ENCODE peak calls at places on chromosomes 1 and 21, in eight cellular contexts. O, L, H, E, F, K, Y and W are unnamed samples.

GRCh38 chr1:170225735-170226524 is 80.2 kb downstream of the NTMT2 start:
- DNase-seq in E (no peak), Y (no peak), H (no peak), L (no peak), K (no peak), O (no peak), F (no peak), W (no peak)

GRCh38 chr21:29860346-29860745 is 79.5 kb downstream of the GRIK1 start:
- DNase-seq in F (no peak), K (no peak), H (no peak), L (no peak), E (no peak), Y (no peak), O (no peak), W (no peak)

GRCh38 chr1:159162511-159163265 is 8.7 kb upstream of the CADM3 start:
- DNase-seq in H (no peak), O (no peak), L (no peak), F (no peak), E (no peak), K (no peak), Y (no peak), W (no peak)

GRCh38 chr21:28714795-28715464 is 277.7 kb downstream of the LTN1 start:
- DNase-seq in L (no peak), E (no peak), O (no peak), Y (no peak), F (no peak), H (no peak), K (no peak), W (no peak)

GRCh38 chr21:45074818-45075605 is 632 bp downstream of the ADARB1 start:
- DNase-seq in H (no peak), O (no peak), K (no peak), E (peak; percentile 31), Y (peak; percentile 43), L (no peak), F (no peak), W (no peak)

GRCh38 chr21:45029968-45030636 is 44.3 kb upstream of the ADARB1 start:
- DNase-seq in O (no peak), E (no peak), L (no peak), K (no peak), H (no peak), F (no peak), Y (no peak), W (no peak)

GRCh38 chr1:245961137-245961540 is 545.9 kb downstream of the SMYD3 start:
- DNase-seq in O (no peak), K (no peak), L (no peak), E (no peak), H (no peak), Y (no peak), F (no peak), W (no peak)

GRCh38 chr1:14217384-14217783 is 381.1 kb upstream of the KAZN start:
- DNase-seq in O (no peak), E (no peak), H (no peak), L (no peak), K (no peak), F (no peak), Y (no peak), W (no peak)

GRCh38 chr1:162319510-162320160 is 57.0 kb downstream of the SPATA46 start:
- DNase-seq in E (no peak), O (peak; percentile 14), Y (no peak), H (no peak), K (peak; percentile 51), F (no peak), L (no peak), W (no peak)

GRCh38 chr1:202711949-202712635 is 1.8 kb upstream of the SYT2 start:
- DNase-seq in F (no peak), L (no peak), E (no peak), O (no peak), H (no peak), K (no peak), Y (no peak), W (no peak)

GRCh38 chr21:32698971-32699693 is 28.7 kb downstream of the SYNJ1 start:
- DNase-seq in K (peak; percentile 19), E (no peak), Y (no peak), O (no peak), F (no peak), H (no peak), L (no peak), W (no peak)

GRCh38 chr1:197224160-197224559 is 43.9 kb upstream of the CRB1 start:
- DNase-seq in L (no peak), H (no peak), F (no peak), K (no peak), Y (no peak), O (no peak), E (peak; percentile 29), W (no peak)

GRCh38 chr1:231192620-231193163 is 30.8 kb downstream of the TRIM67 start:
- DNase-seq in E (peak; percentile 67), H (no peak), Y (no peak), F (no peak), L (peak; percentile 66), K (peak; percentile 28), O (peak; percentile 85), W (no peak)

GRCh38 chr21:35838350-35838749 is 222.0 kb downstream of the SETD4 start:
- DNase-seq in L (no peak), F (no peak), K (no peak), H (no peak), E (no peak), Y (no peak), O (no peak), W (no peak)

GRCh38 chr1:99465176-99465900 is 180.6 kb upstream of the PALMD start:
- DNase-seq in K (peak; percentile 78), E (no peak), L (no peak), H (no peak), Y (no peak), O (no peak), F (no peak), W (no peak)

GRCh38 chr1:161258439-161259386 is at the start of gene PCP4L1:
- DNase-seq in F (no peak), L (peak; percentile 48), K (no peak), Y (no peak), O (peak; percentile 47), H (no peak), E (no peak), W (no peak)

GRCh38 chr21:35266546-35266945 is 217.4 kb upstream of the RUNX1 start:
- DNase-seq in E (no peak), O (no peak), L (no peak), K (peak; percentile 29), F (no peak), Y (no peak), H (no peak), W (no peak)

GRCh38 chr1:205681364-205681763 is 1.1 kb upstream of the SLC45A3 start:
- DNase-seq in K (no peak), H (no peak), O (no peak), E (no peak), L (no peak), F (no peak), Y (no peak), W (no peak)

GRCh38 chr1:222995230-222995580 is 147.8 kb downstream of the TLR5 start:
- DNase-seq in K (no peak), E (no peak), H (no peak), F (no peak), L (no peak), O (no peak), Y (no peak), W (no peak)

GRCh38 chr1:181172082-181172481 is 83.6 kb downstream of the IER5 start:
- DNase-seq in F (no peak), O (no peak), L (no peak), H (no peak), E (no peak), K (no peak), Y (no peak), W (no peak)

GRCh38 chr1:204819495-204819894 is 51.2 kb upstream of the NFASC start:
- DNase-seq in O (no peak), H (no peak), F (no peak), Y (no peak), E (no peak), K (no peak), L (no peak), W (no peak)

GRCh38 chr1:165290143-165290542 is 66.4 kb downstream of the LMX1A start:
- DNase-seq in Y (no peak), F (no peak), H (no peak), O (no peak), E (peak; percentile 9), K (no peak), L (no peak), W (no peak)

GRCh38 chr1:181583598-181583997 is 100.3 kb downstream of the CACNA1E start:
- DNase-seq in O (no peak), L (no peak), Y (no peak), H (no peak), E (peak; percentile 51), F (no peak), K (no peak), W (no peak)

GRCh38 chr1:162236201-162236600 is 140.5 kb downstream of the SPATA46 start:
- DNase-seq in E (no peak), K (no peak), Y (no peak), O (no peak), H (no peak), L (no peak), F (no peak), W (no peak)

GRCh38 chr1:38005195-38006007 is at the start of gene FHL3:
- DNase-seq in E (no peak), F (peak; percentile 42), K (peak; percentile 18), H (no peak), Y (no peak), O (no peak), L (peak; percentile 81), W (no peak)

GRCh38 chr1:41914515-41914914 is 4.2 kb downstream of the HIVEP3 start:
- DNase-seq in K (no peak), O (no peak), E (no peak), F (no peak), H (no peak), L (no peak), Y (no peak), W (no peak)

GRCh38 chr1:244665771-244666217 is 12.9 kb downstream of the DESI2 start:
- DNase-seq in Y (no peak), H (no peak), K (peak; percentile 13), E (no peak), L (no peak), O (no peak), F (no peak), W (no peak)

GRCh38 chr1:234957330-234958065 is 171.1 kb downstream of the TOMM20 start:
- DNase-seq in Y (no peak), K (peak; percentile 91), L (no peak), E (peak; percentile 92), O (no peak), H (no peak), F (no peak), W (no peak)

GRCh38 chr1:208235983-208236761 is 8.0 kb downstream of the PLXNA2 start:
- DNase-seq in F (no peak), Y (no peak), O (no peak), H (no peak), E (peak; percentile 86), L (peak; percentile 51), K (peak; percentile 64), W (no peak)

GRCh38 chr1:33532936-33533335 is 60.5 kb downstream of the ZSCAN20 start:
- DNase-seq in F (no peak), L (no peak), H (no peak), K (no peak), E (no peak), Y (no peak), O (no peak), W (no peak)